ENCODE peak calls at places on chromosomes 16 and 17, in nine cellular contexts. I, O, Q, V, G, A, J, K and N are unnamed samples.

GRCh38 chr16:11757671-11758545 is 15.3 kb upstream of the TXNDC11 start:
- DNase-seq in I (peak), O (peak), Q (no peak), V (no peak), G (no peak), A (no peak), J (peak), K (no peak), N (no peak)

GRCh38 chr17:66855204-66855603 is 20.3 kb downstream of the CACNG5 start:
- DNase-seq in I (no peak), O (no peak), Q (no peak), V (no peak), G (no peak), A (no peak), J (no peak), K (peak), N (no peak)

GRCh38 chr16:19835989-19836421 is 48.6 kb downstream of the GPRC5B start:
- DNase-seq in I (peak), O (peak), Q (no peak), V (no peak), G (no peak), A (no peak), J (no peak), K (no peak), N (no peak)

GRCh38 chr16:2150418-2151187 is 2.2 kb downstream of the RAB26 start:
- DNase-seq in I (no peak), O (no peak), Q (no peak), V (peak), G (no peak), A (no peak), J (peak), K (peak), N (no peak)

GRCh38 chr17:4488989-4489595 is 9.6 kb upstream of the SPNS2 start:
- DNase-seq in I (no peak), O (no peak), Q (no peak), V (no peak), G (no peak), A (no peak), J (no peak), K (no peak), N (no peak)

GRCh38 chr17:61731330-61731729 is 132.0 kb downstream of the BRIP1 start:
- DNase-seq in I (no peak), O (no peak), Q (no peak), V (no peak), G (no peak), A (no peak), J (no peak), K (no peak), N (no peak)

GRCh38 chr16:11597268-11597690 is 10.6 kb upstream of the LITAF start:
- DNase-seq in I (no peak), O (no peak), Q (no peak), V (no peak), G (no peak), A (no peak), J (no peak), K (no peak), N (no peak)

GRCh38 chr16:1613240-1613639 is 1.1 kb downstream of the CRAMP1 start:
- DNase-seq in I (no peak), O (no peak), Q (peak), V (no peak), G (no peak), A (no peak), J (no peak), K (peak), N (no peak)

GRCh38 chr17:78375401-78376079 is 2.9 kb upstream of the PGS1 start:
- DNase-seq in I (peak), O (peak), Q (no peak), V (no peak), G (peak), A (no peak), J (no peak), K (no peak), N (no peak)

GRCh38 chr16:31008154-31008950 is 2.1 kb downstream of the STX1B start:
- DNase-seq in I (no peak), O (peak), Q (no peak), V (no peak), G (no peak), A (no peak), J (no peak), K (no peak), N (no peak)

GRCh38 chr17:44314869-44315661 is 6.7 kb downstream of the RUNDC3A start:
- DNase-seq in I (peak), O (peak), Q (peak), V (no peak), G (no peak), A (peak), J (peak), K (peak), N (no peak)

GRCh38 chr16:79042886-79043285 is 557.7 kb downstream of the MAF start:
- DNase-seq in I (no peak), O (no peak), Q (no peak), V (no peak), G (no peak), A (no peak), J (no peak), K (no peak), N (no peak)

GRCh38 chr17:60637683-60638082 is 37.7 kb downstream of the PPM1D start:
- DNase-seq in I (no peak), O (no peak), Q (no peak), V (no peak), G (no peak), A (no peak), J (no peak), K (no peak), N (no peak)

GRCh38 chr17:60641810-60642220 is 35.8 kb upstream of the BCAS3 start:
- DNase-seq in I (peak), O (peak), Q (peak), V (peak), G (peak), A (peak), J (peak), K (peak), N (no peak)

GRCh38 chr17:60641126-60641525 is 36.5 kb upstream of the BCAS3 start:
- DNase-seq in I (no peak), O (no peak), Q (no peak), V (no peak), G (no peak), A (no peak), J (no peak), K (no peak), N (no peak)

GRCh38 chr17:60640503-60640902 is 37.1 kb upstream of the BCAS3 start:
- DNase-seq in I (peak), O (no peak), Q (no peak), V (no peak), G (no peak), A (no peak), J (no peak), K (peak), N (no peak)

GRCh38 chr17:60639019-60639330 is 38.7 kb upstream of the BCAS3 start:
- DNase-seq in I (no peak), O (no peak), Q (no peak), V (no peak), G (no peak), A (no peak), J (no peak), K (no peak), N (no peak)
- TF ChIP-seq CTCF in I (no peak), O (no peak), Q (no peak), V (no peak), G (no peak), A (peak), J (no peak), K (no peak), N (no peak)

GRCh38 chr17:75981019-75981615 is 2.1 kb downstream of the TEN1 start:
- DNase-seq in I (no peak), O (no peak), Q (no peak), V (no peak), G (no peak), A (no peak), J (no peak), K (no peak), N (no peak)

GRCh38 chr17:75980188-75981018 is 1.4 kb downstream of the TEN1 start:
- DNase-seq in I (no peak), O (no peak), Q (no peak), V (no peak), G (no peak), A (no peak), J (no peak), K (no peak), N (no peak)

GRCh38 chr17:75976175-75976848 is 2.7 kb downstream of the ACOX1 start:
- DNase-seq in I (no peak), O (no peak), Q (no peak), V (no peak), G (no peak), A (no peak), J (no peak), K (no peak), N (no peak)

GRCh38 chr17:75979705-75980187 is 706 bp downstream of the TEN1 start:
- DNase-seq in I (no peak), O (peak), Q (no peak), V (no peak), G (peak), A (no peak), J (no peak), K (no peak), N (no peak)

DNA sequence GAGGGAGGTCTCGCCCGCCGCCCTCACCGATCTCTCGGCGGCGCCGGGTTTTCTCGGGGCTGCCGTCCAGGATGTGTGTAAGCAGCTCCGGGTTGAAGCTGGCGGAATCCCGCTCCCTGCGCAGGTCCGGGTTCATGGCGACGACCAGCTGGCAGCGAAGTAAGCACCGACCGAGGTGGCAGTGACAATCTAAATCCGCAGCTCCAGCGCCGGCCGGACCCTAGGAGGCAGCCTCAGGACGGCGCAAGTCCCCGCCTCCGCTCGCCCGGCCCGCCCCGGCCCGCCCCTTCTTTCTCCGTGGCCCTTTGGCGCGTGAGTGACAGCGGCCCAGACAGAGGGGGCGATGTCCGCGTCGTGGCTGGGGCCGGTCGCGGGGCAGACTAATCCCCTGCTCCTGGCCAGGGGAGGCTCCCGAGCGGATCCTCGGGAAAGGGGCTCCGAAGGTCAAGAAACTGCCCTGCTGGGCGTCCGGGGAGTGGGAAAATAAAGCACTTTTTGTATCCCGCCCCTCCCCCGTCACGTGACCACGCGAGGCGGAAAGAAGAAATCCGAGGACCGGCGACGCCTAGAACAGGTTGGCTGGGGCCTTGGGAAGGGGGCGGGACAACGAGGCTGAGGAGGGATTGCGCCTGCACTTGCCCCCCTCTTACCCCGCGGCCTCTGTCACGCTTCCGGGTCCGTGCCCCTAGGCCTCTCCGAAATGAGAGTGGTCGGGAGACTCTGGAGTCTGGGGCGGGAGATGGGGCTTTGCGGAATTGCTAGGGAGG is at the start of the genes ACOX1 and TEN1:
- DNase-seq in I (peak), O (peak), Q (peak), V (peak), G (peak), A (peak), J (peak), K (peak), N (peak)
- TF ChIP-seq CTCF in I (no peak), O (peak), Q (peak), V (peak), G (peak), A (peak), J (peak), K (no peak), N (peak)

GRCh38 chr16:14202697-14203096 is 131.6 kb downstream of the MRTFB start:
- DNase-seq in I (peak), O (no peak), Q (no peak), V (no peak), G (no peak), A (no peak), J (no peak), K (peak), N (no peak)
- TF ChIP-seq CTCF in I (peak), O (peak), Q (peak), V (peak), G (peak), A (peak), J (peak), K (peak), N (peak)

GRCh38 chr16:67878846-67879245 is 5.8 kb upstream of the NRN1L start:
- DNase-seq in I (no peak), O (no peak), Q (no peak), V (no peak), G (no peak), A (no peak), J (no peak), K (no peak), N (no peak)

GRCh38 chr16:67880584-67880983 is 4.1 kb upstream of the NRN1L start:
- DNase-seq in I (no peak), O (no peak), Q (no peak), V (no peak), G (no peak), A (no peak), J (no peak), K (no peak), N (no peak)

GRCh38 chr16:67878232-67878631 is 5.4 kb downstream of the EDC4 start:
- DNase-seq in I (no peak), O (no peak), Q (no peak), V (no peak), G (no peak), A (no peak), J (no peak), K (no peak), N (no peak)

GRCh38 chr16:67879936-67880335 is 4.7 kb upstream of the NRN1L start:
- DNase-seq in I (no peak), O (no peak), Q (no peak), V (no peak), G (no peak), A (no peak), J (no peak), K (no peak), N (no peak)

DNA sequence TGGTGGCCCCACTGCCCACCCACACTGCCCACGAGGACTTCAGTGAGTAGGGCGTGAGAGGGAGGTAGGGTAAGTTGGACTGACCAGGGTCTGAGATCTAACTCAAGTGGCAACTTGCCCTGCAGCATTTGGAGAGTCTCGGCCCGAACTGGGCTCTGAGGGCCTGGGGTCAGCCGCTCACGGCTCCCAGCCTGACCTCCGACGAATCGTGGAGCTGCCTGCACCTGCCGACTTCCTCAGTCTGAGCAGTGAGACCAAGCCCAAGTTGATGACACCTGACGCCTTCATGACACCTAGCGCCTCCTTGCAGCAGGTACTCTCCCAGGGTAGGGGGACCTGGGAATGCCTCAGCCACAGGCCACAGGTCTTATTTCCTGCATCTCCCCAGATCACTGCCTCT is 5.2 kb upstream of the NRN1L start:
- DNase-seq in I (no peak), O (no peak), Q (no peak), V (no peak), G (no peak), A (no peak), J (no peak), K (no peak), N (no peak)
- TF ChIP-seq CTCF in I (no peak), O (no peak), Q (no peak), V (no peak), G (no peak), A (no peak), J (no peak), K (no peak), N (no peak)

GRCh38 chr17:68195667-68196393 is 52.0 kb upstream of the AMZ2 start:
- DNase-seq in I (no peak), O (no peak), Q (no peak), V (peak), G (no peak), A (peak), J (no peak), K (peak), N (no peak)
- TF ChIP-seq CTCF in I (no peak), O (no peak), Q (no peak), V (no peak), G (no peak), A (no peak), J (no peak), K (no peak), N (no peak)

GRCh38 chr17:71760062-71760720 is 360.6 kb upstream of the SOX9 start:
- DNase-seq in I (no peak), O (no peak), Q (no peak), V (no peak), G (no peak), A (no peak), J (no peak), K (no peak), N (no peak)
- TF ChIP-seq CTCF in I (no peak), O (no peak), Q (no peak), V (peak), G (no peak), A (no peak), J (no peak), K (peak), N (no peak)

DNA sequence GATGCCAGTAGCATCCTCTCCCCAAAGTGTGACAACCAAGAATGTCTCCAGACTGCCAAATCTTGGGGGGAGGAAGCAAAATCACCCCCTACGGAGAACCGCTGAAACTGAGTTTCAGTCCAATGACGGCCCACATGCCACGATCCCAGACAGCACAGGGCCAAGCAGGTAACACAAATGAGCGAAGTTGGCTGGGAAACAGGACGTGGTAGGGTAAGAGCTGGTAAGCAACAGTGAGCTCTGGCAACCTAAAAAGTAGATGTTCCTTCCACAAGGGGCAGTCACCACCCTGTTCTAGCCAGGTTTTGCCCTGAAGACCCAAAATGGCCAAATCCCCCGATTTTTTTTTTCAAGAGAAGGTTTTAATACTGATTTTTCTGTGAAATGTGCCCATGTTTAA is 25.4 kb downstream of the ZFHX3 start:
- DNase-seq in I (no peak), O (no peak), Q (no peak), V (no peak), G (no peak), A (no peak), J (no peak), K (no peak), N (no peak)
- TF ChIP-seq CTCF in I (no peak), O (peak), Q (no peak), V (peak), G (no peak), A (no peak), J (no peak), K (no peak), N (no peak)

DNA sequence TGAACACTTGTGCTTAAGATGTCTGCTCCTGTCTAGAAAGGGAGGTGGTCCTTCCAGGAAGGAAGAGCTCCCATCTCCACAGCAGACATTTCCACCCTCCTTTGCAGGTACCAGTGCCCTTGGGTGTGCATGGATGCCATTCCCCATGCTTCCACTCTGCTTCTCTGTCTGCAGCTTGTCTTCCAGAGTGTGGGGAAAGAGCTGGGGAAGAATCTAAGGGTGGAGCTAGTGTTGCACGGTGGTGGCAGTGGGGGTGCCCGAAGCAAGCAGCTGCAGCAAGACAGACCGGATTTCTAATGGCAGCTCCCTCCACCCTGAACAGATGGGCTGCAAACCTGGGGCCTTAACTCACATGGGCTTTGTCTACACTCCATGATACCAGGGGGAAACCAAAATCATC is 22.6 kb upstream of the HOXB13 start:
- DNase-seq in I (no peak), O (no peak), Q (no peak), V (no peak), G (no peak), A (no peak), J (no peak), K (no peak), N (no peak)
- TF ChIP-seq CTCF in I (no peak), O (no peak), Q (no peak), V (no peak), G (no peak), A (no peak), J (no peak), K (no peak), N (no peak)

GRCh38 chr16:23074423-23074822 is 74.8 kb downstream of the USP31 start:
- DNase-seq in I (no peak), O (no peak), Q (no peak), V (no peak), G (no peak), A (no peak), J (no peak), K (no peak), N (no peak)

GRCh38 chr16:23071202-23072083 is 77.8 kb downstream of the USP31 start:
- DNase-seq in I (peak), O (peak), Q (no peak), V (no peak), G (no peak), A (no peak), J (no peak), K (no peak), N (no peak)

GRCh38 chr16:23069844-23070243 is 79.4 kb downstream of the USP31 start:
- DNase-seq in I (no peak), O (no peak), Q (no peak), V (no peak), G (no peak), A (no peak), J (no peak), K (no peak), N (no peak)

GRCh38 chr16:23072084-23072599 is 77.1 kb downstream of the USP31 start:
- DNase-seq in I (peak), O (peak), Q (no peak), V (peak), G (no peak), A (no peak), J (peak), K (no peak), N (peak)

DNA sequence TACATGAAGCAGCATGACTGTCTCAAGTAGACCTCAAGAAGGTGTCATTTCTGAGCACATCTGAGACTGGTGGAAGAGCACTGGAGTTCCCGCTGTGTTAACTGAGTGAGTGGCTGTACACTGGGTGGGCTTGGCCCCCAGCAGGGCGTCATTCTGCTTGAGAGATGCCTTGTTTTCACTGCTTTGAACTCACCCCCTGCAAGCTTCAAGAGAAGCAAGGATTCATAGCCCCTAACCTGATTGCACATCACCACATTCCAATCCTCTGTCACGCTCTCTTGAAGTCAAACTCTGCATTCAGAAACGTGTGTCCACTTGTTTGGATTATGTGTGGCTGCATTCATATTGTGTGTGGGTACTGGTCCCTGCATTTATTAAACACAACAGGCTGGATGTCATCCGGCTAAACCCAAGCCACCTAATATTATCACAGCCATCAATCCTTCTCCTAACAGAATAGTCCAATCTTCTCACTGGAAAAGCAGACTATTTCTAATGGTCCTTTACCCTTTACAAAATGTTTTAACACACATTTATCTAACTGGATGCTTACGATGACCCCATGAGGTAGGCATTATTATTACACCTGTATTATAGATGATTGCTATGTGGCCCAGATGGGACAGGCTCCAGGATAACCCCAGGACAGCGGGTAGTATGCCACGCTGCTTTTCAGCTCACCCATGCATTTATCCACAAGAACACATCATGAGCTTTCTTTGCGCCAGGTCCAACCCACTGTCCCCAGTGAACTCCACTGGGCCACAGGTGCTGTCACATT is 76.3 kb downstream of the USP31 start:
- DNase-seq in I (peak), O (peak), Q (no peak), V (no peak), G (no peak), A (no peak), J (no peak), K (peak), N (peak)
- TF ChIP-seq CTCF in I (no peak), O (no peak), Q (no peak), V (peak), G (no peak), A (peak), J (no peak), K (peak), N (no peak)